ENCODE peak calls at places on chromosomes 16 and 17, in six cellular contexts. A is hepatocyte, R is GM23338, O is neural progenitor cell, Q is SK-N-SH, Z is PC-3. V is an unnamed sample.

GRCh38 chr16:782766-783403 is 5.3 kb downstream of the RPUSD1 start:
- DNase-seq in A (no peak), R (no peak), O (no peak), Q (peak), Z (peak), V (no peak)

GRCh38 chr17:29050176-29050575 is 7.2 kb downstream of the PIPOX start:
- DNase-seq in A (no peak), R (no peak), O (no peak), Q (no peak), Z (no peak), V (no peak)

GRCh38 chr16:27458987-27459688 is 57.2 kb downstream of the IL21R start:
- DNase-seq in A (no peak), R (no peak), O (no peak), Q (no peak), Z (no peak), V (no peak)

GRCh38 chr17:74417178-74418045 is 14.5 kb upstream of the GPRC5C start:
- DNase-seq in A (peak), R (no peak), O (no peak), Q (no peak), Z (peak), V (peak)

GRCh38 chr17:65463242-65463641 is 98.2 kb downstream of the AXIN2 start:
- DNase-seq in A (peak), R (no peak), O (no peak), Q (no peak), Z (no peak), V (no peak)

GRCh38 chr17:17711708-17712141 is 30.5 kb downstream of the RAI1 start:
- DNase-seq in A (peak), R (peak), O (peak), Q (peak), Z (no peak), V (no peak)

GRCh38 chr16:58329147-58329546 is 34.3 kb upstream of the PRSS54 start:
- DNase-seq in A (no peak), R (no peak), O (no peak), Q (no peak), Z (peak), V (no peak)

GRCh38 chr16:49934557-49935260 is 78.8 kb upstream of the ZNF423 start:
- DNase-seq in A (no peak), R (no peak), O (peak), Q (no peak), Z (no peak), V (no peak)

DNA sequence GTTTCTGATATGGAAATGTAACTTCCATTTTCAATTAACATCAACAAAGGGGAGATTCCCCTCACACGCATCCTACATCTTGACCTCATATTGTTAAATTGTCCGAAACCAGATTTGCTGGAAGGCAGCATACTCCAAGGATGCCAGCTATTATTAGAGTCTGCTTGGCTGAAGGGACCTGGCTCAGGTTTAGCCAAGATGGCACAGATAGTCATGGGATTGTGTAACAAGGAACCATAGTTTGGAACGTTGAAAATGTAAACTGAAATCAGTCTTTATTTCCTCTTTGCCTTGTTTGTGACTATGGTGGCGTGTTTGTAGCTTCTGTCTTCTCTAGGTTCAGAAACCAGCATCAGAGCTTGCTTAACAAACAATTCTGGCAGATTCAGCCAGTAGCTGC is 5.9 kb downstream of the ARSG start:
- DNase-seq in A (no peak), R (no peak), O (no peak), Q (no peak), Z (no peak), V (no peak)
- TF ChIP-seq EZH2phosphoT487 in A (no peak), R (no peak), O (no peak), Q (no peak), Z (no peak), V (no peak)

GRCh38 chr16:1826691-1827573 is at the start of the genes FAHD1 and HAGH:
- DNase-seq in A (peak), R (peak), O (peak), Q (peak), Z (peak), V (peak)

GRCh38 chr16:1823821-1824220 is 2.8 kb downstream of the HAGH start:
- DNase-seq in A (peak), R (peak), O (peak), Q (no peak), Z (peak), V (peak)

GRCh38 chr16:1825864-1826690 is 548 bp downstream of the HAGH start:
- DNase-seq in A (peak), R (peak), O (peak), Q (peak), Z (peak), V (peak)

GRCh38 chr16:1822801-1823200 is 3.8 kb downstream of the HAGH start:
- DNase-seq in A (no peak), R (no peak), O (no peak), Q (no peak), Z (no peak), V (no peak)

DNA sequence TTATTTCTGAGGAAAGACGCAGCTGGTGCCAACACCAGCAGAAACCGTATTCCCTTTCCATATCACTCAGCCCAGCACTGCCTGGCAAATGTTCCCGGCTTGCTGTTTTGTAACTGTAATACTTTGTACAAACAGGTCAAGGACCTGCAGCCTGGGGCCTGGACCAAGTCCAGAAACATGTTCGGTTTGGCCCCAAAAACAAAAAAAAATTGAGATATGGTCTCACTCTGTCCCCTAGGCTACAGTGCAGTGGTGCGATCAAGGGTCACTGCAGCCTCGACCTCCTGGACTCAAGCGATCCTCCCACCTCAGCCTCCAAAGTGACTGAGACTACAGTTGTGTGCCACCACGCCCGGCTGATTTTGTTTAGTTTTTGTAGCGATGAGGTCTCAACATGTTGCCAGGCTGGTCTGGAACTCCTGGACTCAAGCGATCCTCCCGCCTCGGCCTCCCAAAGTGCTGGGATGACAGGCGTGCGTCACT is 1.2 kb downstream of the HAGH start:
- DNase-seq in A (no peak), R (no peak), O (no peak), Q (no peak), Z (no peak), V (no peak)
- H2AFZ ChIP-seq in A (no peak), R (no peak), O (no peak), Q (peak), Z (no peak), V (no peak)

GRCh38 chr17:27810902-27811557 is 10.7 kb upstream of the NOS2 start:
- DNase-seq in A (peak), R (no peak), O (no peak), Q (no peak), Z (peak), V (no peak)
- TF ChIP-seq EZH2phosphoT487 in A (no peak), R (no peak), O (no peak), Q (no peak), Z (no peak), V (no peak)

GRCh38 chr16:85614338-85615013 is 1.4 kb downstream of the GSE1 start:
- DNase-seq in A (no peak), R (no peak), O (peak), Q (no peak), Z (no peak), V (peak)
- H2AFZ ChIP-seq in A (no peak), R (no peak), O (no peak), Q (no peak), Z (no peak), V (no peak)

GRCh38 chr16:80573700-80574120 is 32.9 kb downstream of the DYNLRB2 start:
- DNase-seq in A (no peak), R (no peak), O (no peak), Q (no peak), Z (no peak), V (no peak)

GRCh38 chr16:80563807-80564206 is 23.0 kb downstream of the DYNLRB2 start:
- DNase-seq in A (peak), R (no peak), O (no peak), Q (no peak), Z (no peak), V (no peak)

GRCh38 chr16:80564394-80564793 is 23.6 kb downstream of the DYNLRB2 start:
- DNase-seq in A (no peak), R (no peak), O (no peak), Q (no peak), Z (no peak), V (no peak)

GRCh38 chr16:80570106-80570478 is 29.3 kb downstream of the DYNLRB2 start:
- DNase-seq in A (peak), R (no peak), O (no peak), Q (no peak), Z (peak), V (no peak)

GRCh38 chr16:80569440-80570105 is 28.8 kb downstream of the DYNLRB2 start:
- DNase-seq in A (peak), R (no peak), O (no peak), Q (no peak), Z (peak), V (no peak)
- TF ChIP-seq EZH2phosphoT487 in A (no peak), R (no peak), O (no peak), Q (no peak), Z (no peak), V (no peak)

V was measured in OCI-LY7.